ENCODE peak calls at places on chromosome 11, in ten cellular contexts. One of them, this sample, is unnamed.

GRCh38 chr11:74282863-74283484 is 28.5 kb downstream of the P4HA3 start:
- DNase-seq in kidney: no peak
- DNase-seq in cardiac fibroblast: peak
- DNase-seq in mucosa of descending colon: no peak
- DNase-seq in OCI-LY7: no peak
- DNase-seq in fibroblast of villous mesenchyme: no peak
- DNase-seq in lung: no peak
- DNase-seq in sigmoid colon: no peak
- DNase-seq in fibroblast of pulmonary artery: peak
- DNase-seq in astrocyte of the cerebellum: no peak
- DNase-seq in this sample: peak

GRCh38 chr11:61694971-61695706 is 14.9 kb downstream of the DAGLA start:
- DNase-seq in mucosa of descending colon: peak
- DNase-seq in fibroblast of pulmonary artery: no peak
- DNase-seq in OCI-LY7: no peak
- DNase-seq in sigmoid colon: peak
- DNase-seq in astrocyte of the cerebellum: no peak
- DNase-seq in cardiac fibroblast: no peak
- DNase-seq in kidney: no peak
- DNase-seq in lung: peak
- DNase-seq in fibroblast of villous mesenchyme: no peak
- DNase-seq in this sample: no peak

GRCh38 chr11:72278911-72279310 is 34.9 kb upstream of the PHOX2A start:
- DNase-seq in cardiac fibroblast: peak
- DNase-seq in fibroblast of pulmonary artery: peak
- DNase-seq in lung: no peak
- DNase-seq in sigmoid colon: no peak
- DNase-seq in fibroblast of villous mesenchyme: peak
- DNase-seq in kidney: no peak
- DNase-seq in astrocyte of the cerebellum: peak
- DNase-seq in mucosa of descending colon: no peak
- DNase-seq in OCI-LY7: no peak
- DNase-seq in this sample: peak

GRCh38 chr11:72585762-72586590 is 88.2 kb downstream of the PDE2A start:
- DNase-seq in OCI-LY7: peak
- DNase-seq in sigmoid colon: peak
- DNase-seq in fibroblast of villous mesenchyme: peak
- DNase-seq in kidney: peak
- DNase-seq in astrocyte of the cerebellum: peak
- DNase-seq in cardiac fibroblast: peak
- DNase-seq in fibroblast of pulmonary artery: peak
- DNase-seq in mucosa of descending colon: peak
- DNase-seq in lung: peak
- DNase-seq in this sample: peak

GRCh38 chr11:69239320-69240040 is 54.5 kb upstream of the MYEOV start:
- DNase-seq in fibroblast of pulmonary artery: no peak
- DNase-seq in OCI-LY7: no peak
- DNase-seq in astrocyte of the cerebellum: no peak
- DNase-seq in sigmoid colon: peak
- DNase-seq in mucosa of descending colon: no peak
- DNase-seq in lung: no peak
- DNase-seq in kidney: no peak
- DNase-seq in cardiac fibroblast: no peak
- DNase-seq in fibroblast of villous mesenchyme: no peak
- DNase-seq in this sample: no peak

GRCh38 chr11:39461065-39461464 is 1998.4 kb downstream of the LRRC4C start:
- DNase-seq in OCI-LY7: no peak
- DNase-seq in lung: no peak
- DNase-seq in fibroblast of villous mesenchyme: no peak
- DNase-seq in mucosa of descending colon: no peak
- DNase-seq in sigmoid colon: no peak
- DNase-seq in cardiac fibroblast: no peak
- DNase-seq in astrocyte of the cerebellum: no peak
- DNase-seq in fibroblast of pulmonary artery: no peak
- DNase-seq in kidney: no peak
- DNase-seq in this sample: no peak

GRCh38 chr11:2094354-2095197 is 44.6 kb downstream of the IGF2 start:
- DNase-seq in OCI-LY7: no peak
- DNase-seq in sigmoid colon: peak
- DNase-seq in lung: no peak
- DNase-seq in mucosa of descending colon: no peak
- DNase-seq in fibroblast of villous mesenchyme: no peak
- DNase-seq in astrocyte of the cerebellum: no peak
- DNase-seq in kidney: peak
- DNase-seq in cardiac fibroblast: no peak
- DNase-seq in fibroblast of pulmonary artery: no peak
- DNase-seq in this sample: no peak

GRCh38 chr11:134476435-134477021 is 64.5 kb upstream of the B3GAT1 start:
- DNase-seq in lung: no peak
- DNase-seq in sigmoid colon: no peak
- DNase-seq in OCI-LY7: no peak
- DNase-seq in fibroblast of pulmonary artery: no peak
- DNase-seq in cardiac fibroblast: no peak
- DNase-seq in mucosa of descending colon: no peak
- DNase-seq in kidney: no peak
- DNase-seq in fibroblast of villous mesenchyme: no peak
- DNase-seq in astrocyte of the cerebellum: no peak
- DNase-seq in this sample: no peak

GRCh38 chr11:86760577-86760976 is 39.8 kb upstream of the PRSS23 start:
- DNase-seq in astrocyte of the cerebellum: no peak
- DNase-seq in fibroblast of pulmonary artery: no peak
- DNase-seq in sigmoid colon: no peak
- DNase-seq in cardiac fibroblast: no peak
- DNase-seq in lung: no peak
- DNase-seq in kidney: no peak
- DNase-seq in OCI-LY7: no peak
- DNase-seq in fibroblast of villous mesenchyme: no peak
- DNase-seq in mucosa of descending colon: no peak
- DNase-seq in this sample: no peak

GRCh38 chr11:19520681-19521080 is 192.0 kb upstream of the NAV2 start:
- DNase-seq in OCI-LY7: no peak
- DNase-seq in sigmoid colon: no peak
- DNase-seq in lung: no peak
- DNase-seq in fibroblast of pulmonary artery: no peak
- DNase-seq in astrocyte of the cerebellum: no peak
- DNase-seq in fibroblast of villous mesenchyme: no peak
- DNase-seq in kidney: no peak
- DNase-seq in mucosa of descending colon: no peak
- DNase-seq in cardiac fibroblast: no peak
- DNase-seq in this sample: no peak

GRCh38 chr11:914747-915493 is 4.3 kb upstream of the CHID1 start:
- DNase-seq in kidney: no peak
- DNase-seq in fibroblast of pulmonary artery: no peak
- DNase-seq in mucosa of descending colon: peak
- DNase-seq in cardiac fibroblast: no peak
- DNase-seq in astrocyte of the cerebellum: no peak
- DNase-seq in OCI-LY7: no peak
- DNase-seq in fibroblast of villous mesenchyme: no peak
- DNase-seq in sigmoid colon: peak
- DNase-seq in lung: peak
- DNase-seq in this sample: no peak

GRCh38 chr11:109970516-109971183 is 122.5 kb upstream of the ZC3H12C start:
- DNase-seq in fibroblast of pulmonary artery: no peak
- DNase-seq in kidney: no peak
- DNase-seq in fibroblast of villous mesenchyme: no peak
- DNase-seq in mucosa of descending colon: no peak
- DNase-seq in sigmoid colon: no peak
- DNase-seq in cardiac fibroblast: no peak
- DNase-seq in astrocyte of the cerebellum: no peak
- DNase-seq in lung: no peak
- DNase-seq in OCI-LY7: no peak
- DNase-seq in this sample: no peak

GRCh38 chr11:133552938-133553337 is 20.6 kb upstream of the OPCML start:
- DNase-seq in sigmoid colon: no peak
- DNase-seq in kidney: no peak
- DNase-seq in mucosa of descending colon: no peak
- DNase-seq in fibroblast of villous mesenchyme: no peak
- DNase-seq in cardiac fibroblast: no peak
- DNase-seq in astrocyte of the cerebellum: no peak
- DNase-seq in OCI-LY7: no peak
- DNase-seq in fibroblast of pulmonary artery: no peak
- DNase-seq in lung: no peak
- DNase-seq in this sample: no peak

GRCh38 chr11:64304316-64305072 is 830 bp upstream of the ESRRA start:
- DNase-seq in astrocyte of the cerebellum: peak
- DNase-seq in cardiac fibroblast: peak
- DNase-seq in mucosa of descending colon: peak
- DNase-seq in kidney: peak
- DNase-seq in lung: peak
- DNase-seq in fibroblast of villous mesenchyme: peak
- DNase-seq in sigmoid colon: peak
- DNase-seq in OCI-LY7: peak
- DNase-seq in fibroblast of pulmonary artery: peak
- DNase-seq in this sample: peak

GRCh38 chr11:1125803-1126202 is 31.9 kb upstream of the MUC5AC start:
- DNase-seq in cardiac fibroblast: no peak
- DNase-seq in sigmoid colon: peak
- DNase-seq in OCI-LY7: no peak
- DNase-seq in mucosa of descending colon: no peak
- DNase-seq in lung: no peak
- DNase-seq in kidney: no peak
- DNase-seq in astrocyte of the cerebellum: no peak
- DNase-seq in fibroblast of pulmonary artery: no peak
- DNase-seq in fibroblast of villous mesenchyme: no peak
- DNase-seq in this sample: no peak

DNA sequence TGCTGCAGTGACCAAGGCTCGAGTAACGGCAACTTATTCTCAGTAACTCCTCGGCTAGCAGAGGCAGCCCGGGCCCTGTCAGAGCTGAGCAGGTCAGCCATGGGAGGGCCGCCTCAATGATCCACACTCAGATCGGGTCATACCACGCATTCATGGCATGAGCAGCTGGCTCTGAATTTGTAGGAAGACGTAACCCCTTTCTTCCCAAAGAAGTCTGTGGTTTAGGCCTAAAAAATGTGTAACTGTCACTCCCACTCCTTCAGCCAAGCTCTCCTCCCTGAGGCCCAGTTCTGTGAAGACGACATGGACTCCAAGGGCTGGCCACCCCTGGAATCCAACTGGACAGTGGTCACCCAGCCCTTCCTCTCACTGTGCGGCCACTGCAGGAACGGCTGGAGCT is 30.0 kb downstream of the PPP2R1B start:
- DNase-seq in sigmoid colon: no peak
- DNase-seq in astrocyte of the cerebellum: no peak
- DNase-seq in cardiac fibroblast: peak
- DNase-seq in fibroblast of villous mesenchyme: peak
- DNase-seq in lung: no peak
- DNase-seq in kidney: peak
- DNase-seq in OCI-LY7: no peak
- DNase-seq in mucosa of descending colon: no peak
- DNase-seq in fibroblast of pulmonary artery: peak
- DNase-seq in this sample: peak
- H3K4me3 ChIP-seq in sigmoid colon: no peak
- H3K4me3 ChIP-seq in astrocyte of the cerebellum: no peak
- H3K4me3 ChIP-seq in cardiac fibroblast: no peak
- H3K4me3 ChIP-seq in fibroblast of villous mesenchyme: no peak
- H3K4me3 ChIP-seq in lung: no peak
- H3K4me3 ChIP-seq in kidney: no peak
- H3K4me3 ChIP-seq in OCI-LY7: no peak
- H3K4me3 ChIP-seq in mucosa of descending colon: no peak
- H3K4me3 ChIP-seq in fibroblast of pulmonary artery: no peak
- H3K4me3 ChIP-seq in this sample: no peak

GRCh38 chr11:34050536-34050935 is 995 bp upstream of the CAPRIN1 start:
- DNase-seq in fibroblast of pulmonary artery: peak
- DNase-seq in OCI-LY7: peak
- DNase-seq in cardiac fibroblast: peak
- DNase-seq in astrocyte of the cerebellum: no peak
- DNase-seq in mucosa of descending colon: no peak
- DNase-seq in fibroblast of villous mesenchyme: peak
- DNase-seq in sigmoid colon: no peak
- DNase-seq in lung: no peak
- DNase-seq in kidney: no peak
- DNase-seq in this sample: no peak
- TF ChIP-seq CTCF in fibroblast of pulmonary artery: no peak
- TF ChIP-seq CTCF in OCI-LY7: no peak
- TF ChIP-seq CTCF in cardiac fibroblast: no peak
- TF ChIP-seq CTCF in astrocyte of the cerebellum: no peak
- TF ChIP-seq CTCF in mucosa of descending colon: no peak
- TF ChIP-seq CTCF in fibroblast of villous mesenchyme: no peak
- TF ChIP-seq CTCF in sigmoid colon: no peak
- TF ChIP-seq CTCF in lung: no peak
- TF ChIP-seq CTCF in kidney: no peak
- TF ChIP-seq CTCF in this sample: no peak

GRCh38 chr11:66045177-66045639 is 3.8 kb downstream of the GAL3ST3 start:
- DNase-seq in sigmoid colon: peak
- DNase-seq in mucosa of descending colon: peak
- DNase-seq in fibroblast of pulmonary artery: peak
- DNase-seq in OCI-LY7: peak
- DNase-seq in lung: peak
- DNase-seq in cardiac fibroblast: peak
- DNase-seq in astrocyte of the cerebellum: peak
- DNase-seq in kidney: peak
- DNase-seq in fibroblast of villous mesenchyme: peak
- DNase-seq in this sample: peak
- H3K4me3 ChIP-seq in sigmoid colon: no peak
- H3K4me3 ChIP-seq in mucosa of descending colon: no peak
- H3K4me3 ChIP-seq in fibroblast of pulmonary artery: no peak
- H3K4me3 ChIP-seq in OCI-LY7: peak
- H3K4me3 ChIP-seq in lung: no peak
- H3K4me3 ChIP-seq in cardiac fibroblast: no peak
- H3K4me3 ChIP-seq in astrocyte of the cerebellum: no peak
- H3K4me3 ChIP-seq in kidney: no peak
- H3K4me3 ChIP-seq in fibroblast of villous mesenchyme: no peak
- H3K4me3 ChIP-seq in this sample: no peak

GRCh38 chr11:113201055-113201818 is 113.1 kb upstream of the TTC12 start:
- DNase-seq in OCI-LY7: no peak
- DNase-seq in lung: no peak
- DNase-seq in kidney: no peak
- DNase-seq in cardiac fibroblast: no peak
- DNase-seq in sigmoid colon: no peak
- DNase-seq in fibroblast of villous mesenchyme: no peak
- DNase-seq in mucosa of descending colon: no peak
- DNase-seq in fibroblast of pulmonary artery: no peak
- DNase-seq in astrocyte of the cerebellum: no peak
- DNase-seq in this sample: no peak
- TF ChIP-seq CTCF in OCI-LY7: no peak
- TF ChIP-seq CTCF in lung: no peak
- TF ChIP-seq CTCF in kidney: no peak
- TF ChIP-seq CTCF in cardiac fibroblast: no peak
- TF ChIP-seq CTCF in sigmoid colon: no peak
- TF ChIP-seq CTCF in fibroblast of villous mesenchyme: no peak
- TF ChIP-seq CTCF in mucosa of descending colon: no peak
- TF ChIP-seq CTCF in fibroblast of pulmonary artery: no peak
- TF ChIP-seq CTCF in astrocyte of the cerebellum: no peak
- TF ChIP-seq CTCF in this sample: no peak

GRCh38 chr11:116529210-116529609 is 243.6 kb downstream of the BUD13 start:
- DNase-seq in OCI-LY7: no peak
- DNase-seq in fibroblast of villous mesenchyme: no peak
- DNase-seq in cardiac fibroblast: no peak
- DNase-seq in mucosa of descending colon: no peak
- DNase-seq in fibroblast of pulmonary artery: no peak
- DNase-seq in sigmoid colon: no peak
- DNase-seq in lung: no peak
- DNase-seq in astrocyte of the cerebellum: no peak
- DNase-seq in kidney: no peak
- DNase-seq in this sample: no peak
- H3K4me3 ChIP-seq in OCI-LY7: no peak
- H3K4me3 ChIP-seq in fibroblast of villous mesenchyme: no peak
- H3K4me3 ChIP-seq in cardiac fibroblast: no peak
- H3K4me3 ChIP-seq in mucosa of descending colon: no peak
- H3K4me3 ChIP-seq in fibroblast of pulmonary artery: no peak
- H3K4me3 ChIP-seq in sigmoid colon: no peak
- H3K4me3 ChIP-seq in lung: no peak
- H3K4me3 ChIP-seq in astrocyte of the cerebellum: no peak
- H3K4me3 ChIP-seq in kidney: no peak
- H3K4me3 ChIP-seq in this sample: no peak

GRCh38 chr11:8087185-8087584 is 6.2 kb downstream of the TUB start:
- DNase-seq in sigmoid colon: no peak
- DNase-seq in mucosa of descending colon: no peak
- DNase-seq in fibroblast of villous mesenchyme: no peak
- DNase-seq in fibroblast of pulmonary artery: no peak
- DNase-seq in kidney: no peak
- DNase-seq in cardiac fibroblast: no peak
- DNase-seq in OCI-LY7: no peak
- DNase-seq in lung: no peak
- DNase-seq in astrocyte of the cerebellum: no peak
- DNase-seq in this sample: no peak
- TF ChIP-seq CTCF in sigmoid colon: no peak
- TF ChIP-seq CTCF in mucosa of descending colon: no peak
- TF ChIP-seq CTCF in fibroblast of villous mesenchyme: peak
- TF ChIP-seq CTCF in fibroblast of pulmonary artery: peak
- TF ChIP-seq CTCF in kidney: peak
- TF ChIP-seq CTCF in cardiac fibroblast: peak
- TF ChIP-seq CTCF in OCI-LY7: peak
- TF ChIP-seq CTCF in lung: no peak
- TF ChIP-seq CTCF in astrocyte of the cerebellum: peak
- TF ChIP-seq CTCF in this sample: no peak